ENCODE peak calls at places on chromosome 18, in four cellular contexts. A is uterus, L is T-helper 17 cell, W is aorta. O is an unnamed sample. For H3K9me3, the result is how much of the 10 kb centered on the place peaks cover.

GRCh38 chr18:45071959-45072358 is 391.3 kb downstream of the SETBP1 start:
- DNase-seq in A (no peak), L (no peak), W (no peak), O (no peak)

GRCh38 chr18:32289480-32290075 is 99.7 kb downstream of the MEP1B start:
- DNase-seq in A (peak), L (no peak), W (no peak), O (peak)

GRCh38 chr18:49072524-49072934 is 121.8 kb upstream of the SMAD7 start:
- DNase-seq in A (no peak), L (no peak), W (no peak), O (no peak)

GRCh38 chr18:59719533-59720325 is 22.5 kb upstream of the CCBE1 start:
- DNase-seq in A (no peak), L (no peak), W (no peak), O (no peak)

GRCh38 chr18:77058186-77058847 is 74.3 kb downstream of the MBP start:
- DNase-seq in A (peak), L (no peak), W (peak), O (peak)

GRCh38 chr18:49832221-49832647 is 18.9 kb upstream of the ACAA2 start:
- DNase-seq in A (no peak), L (no peak), W (no peak), O (no peak)

GRCh38 chr18:78293516-78293915 is 686.1 kb upstream of the SALL3 start:
- DNase-seq in A (no peak), L (no peak), W (no peak), O (no peak)

GRCh38 chr18:62651276-62652031 is 63.9 kb upstream of the PHLPP1 start:
- DNase-seq in A (no peak), L (no peak), W (no peak), O (no peak)

GRCh38 chr18:50401888-50402287 is 27.0 kb downstream of the SKA1 start:
- DNase-seq in A (no peak), L (no peak), W (peak), O (peak)

GRCh38 chr18:62863629-62864028 is 148.3 kb downstream of the PHLPP1 start:
- DNase-seq in A (no peak), L (no peak), W (no peak), O (no peak)

GRCh38 chr18:37391698-37392548 is 173.7 kb downstream of the CELF4 start:
- DNase-seq in A (no peak), L (no peak), W (no peak), O (no peak)

GRCh38 chr18:23307567-23308295 is 145.4 kb upstream of the RIOK3 start:
- DNase-seq in A (peak), L (no peak), W (no peak), O (no peak)

DNA sequence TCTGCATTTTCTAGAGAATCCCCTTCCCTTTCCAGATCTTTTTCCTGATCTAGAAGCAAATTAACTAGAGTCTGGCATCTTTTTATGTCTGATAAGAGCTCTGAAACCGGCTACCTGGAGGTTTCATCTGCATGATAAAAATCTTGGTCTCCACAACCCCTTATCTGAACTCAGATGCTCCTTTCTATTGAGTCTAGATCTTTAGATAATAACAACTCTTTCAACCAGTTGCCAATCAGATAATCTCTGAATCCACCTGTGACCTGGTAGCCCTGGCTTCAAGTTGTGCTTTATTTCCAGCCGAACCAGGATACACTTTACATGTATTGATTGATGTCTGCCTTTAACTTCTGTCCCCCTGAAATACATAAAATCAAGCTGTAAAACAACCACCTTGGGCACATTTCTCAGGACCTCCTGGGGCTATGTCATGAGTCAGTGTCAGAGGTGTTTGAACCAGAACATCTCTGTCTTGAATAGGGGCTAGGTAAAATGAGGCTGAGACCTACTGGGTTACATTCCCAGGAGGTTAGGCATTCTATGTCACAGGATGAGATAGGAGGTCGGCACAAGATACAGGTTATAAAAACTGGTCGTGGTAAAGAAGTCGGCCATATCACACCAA is 20.7 kb downstream of the RALBP1 start:
- DNase-seq in A (no peak), L (no peak), W (no peak), O (no peak)
- H3K9me3 ChIP-seq in A (under half), L (under half), W (under half), O (under half)

GRCh38 chr18:43866696-43867095 is 589.4 kb upstream of the SYT4 start:
- DNase-seq in A (no peak), L (no peak), W (no peak), O (no peak)

GRCh38 chr18:43875496-43875895 is 598.2 kb upstream of the SYT4 start:
- DNase-seq in A (peak), L (no peak), W (no peak), O (no peak)

GRCh38 chr18:43869451-43870008 is 592.2 kb upstream of the SYT4 start:
- DNase-seq in A (no peak), L (no peak), W (no peak), O (no peak)

GRCh38 chr18:43876286-43877082 is 599.2 kb upstream of the SYT4 start:
- DNase-seq in A (peak), L (no peak), W (no peak), O (no peak)

GRCh38 chr18:43870626-43871025 is 593.3 kb upstream of the SYT4 start:
- DNase-seq in A (no peak), L (no peak), W (no peak), O (no peak)
- H3K9me3 ChIP-seq in A (under half), L (under half), W (under half), O (under half)

GRCh38 chr18:14965553-14965952 is 217.6 kb downstream of the ANKRD30B start:
- DNase-seq in A (no peak), L (no peak), W (no peak), O (no peak)

GRCh38 chr18:14971461-14972185 is 223.7 kb downstream of the ANKRD30B start:
- DNase-seq in A (no peak), L (no peak), W (no peak), O (no peak)

GRCh38 chr18:14974088-14974487 is 226.1 kb downstream of the ANKRD30B start:
- DNase-seq in A (no peak), L (no peak), W (no peak), O (no peak)

GRCh38 chr18:14969507-14969906 is 221.5 kb downstream of the ANKRD30B start:
- DNase-seq in A (no peak), L (no peak), W (no peak), O (no peak)

DNA sequence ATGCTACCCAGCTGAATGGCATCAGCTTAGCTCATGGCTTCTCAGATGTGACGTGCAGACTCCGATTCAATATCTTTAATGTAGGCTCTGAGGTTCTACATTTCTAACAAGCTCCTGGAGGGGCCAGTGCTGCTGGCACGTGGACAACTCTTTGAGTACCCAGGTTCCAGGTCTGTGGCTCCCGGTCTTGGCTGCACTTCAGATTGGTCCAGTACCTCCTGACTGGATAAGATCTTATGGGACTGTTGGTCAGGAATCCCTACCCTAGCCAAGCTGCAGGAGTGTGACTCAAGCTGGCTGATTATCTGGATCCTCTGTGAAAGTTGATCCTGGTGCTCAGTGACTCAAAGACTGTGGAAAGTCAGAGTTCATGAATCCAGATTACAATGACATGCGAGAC is 222.1 kb downstream of the ANKRD30B start:
- DNase-seq in A (no peak), L (no peak), W (no peak), O (no peak)
- H3K9me3 ChIP-seq in A (under half), L (under half), W (under half), O (under half)

GRCh38 chr18:14922965-14923565 is 175.1 kb downstream of the ANKRD30B start:
- DNase-seq in A (no peak), L (no peak), W (no peak), O (no peak)
- H3K9me3 ChIP-seq in A (under half), L (under half), W (under half), O (under half)

GRCh38 chr18:80026363-80026762 is 7.9 kb upstream of the RBFA start:
- DNase-seq in A (no peak), L (no peak), W (no peak), O (no peak)

GRCh38 chr18:80023173-80023572 is 11.1 kb upstream of the RBFA start:
- DNase-seq in A (no peak), L (no peak), W (no peak), O (no peak)

DNA sequence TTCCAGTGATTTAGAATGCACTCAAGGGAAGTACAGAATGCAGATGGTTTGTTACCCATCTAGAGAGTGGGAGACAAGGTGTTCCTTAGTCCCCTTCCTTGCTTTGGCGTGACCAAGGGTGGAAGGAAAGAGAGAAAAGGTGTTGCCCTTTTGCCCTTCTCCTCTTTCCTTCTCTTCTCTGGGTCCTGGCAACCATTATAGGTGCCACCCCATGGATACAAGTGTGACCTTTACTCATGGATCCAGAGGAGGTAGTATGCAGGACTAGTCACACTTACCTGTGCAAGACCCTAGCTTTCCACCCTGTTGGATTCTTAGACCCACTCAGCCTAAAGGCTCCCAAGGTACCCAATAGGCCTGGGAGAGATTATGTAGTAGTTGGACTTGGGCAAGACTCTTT is 11.6 kb upstream of the RBFA start:
- DNase-seq in A (no peak), L (no peak), W (no peak), O (no peak)
- H3K9me3 ChIP-seq in A (under half), L (under half), W (under half), O (half or more)

O was measured in upper lobe of left lung.